ENCODE peak calls at places on chromosomes 16 and 17, in eight cellular contexts. Y is EL, P is endothelial cell, K is fibroblast of pulmonary artery, A is BJ, J is fibroblast of mammary gland, M is uterus, I is hepatic stellate cell. V is an unnamed sample.

GRCh38 chr16:56927471-56927870 is 4.5 kb upstream of the HERPUD1 start:
- DNase-seq in P (no peak), K (no peak), M (no peak), J (no peak), I (no peak), A (no peak), Y (no peak), V (no peak)

GRCh38 chr17:64499805-64500486 is 3.1 kb upstream of the POLG2 start:
- DNase-seq in K (no peak), A (no peak), M (no peak), J (peak; percentile 39), I (no peak), Y (peak; percentile 44), P (no peak), V (no peak)

GRCh38 chr16:15811778-15812750 is 44.8 kb downstream of the MYH11 start:
- DNase-seq in Y (peak; percentile 90), M (no peak), J (peak; percentile 48), P (no peak), A (peak; percentile 98), I (peak; percentile 89), K (peak; percentile 89), V (no peak)

GRCh38 chr16:69932228-69932627 is 18.9 kb upstream of the CLEC18A start:
- DNase-seq in I (no peak), K (no peak), M (no peak), P (no peak), A (no peak), Y (no peak), J (no peak), V (no peak)

GRCh38 chr17:17815436-17816200 is 21.2 kb downstream of the SREBF1 start:
- DNase-seq in K (no peak), P (no peak), J (no peak), A (no peak), I (no peak), Y (no peak), M (no peak), V (no peak)

GRCh38 chr16:2785101-2785991 is 2.0 kb downstream of the PRSS33 start:
- DNase-seq in I (no peak), A (no peak), J (no peak), Y (no peak), K (no peak), M (no peak), P (no peak), V (peak; percentile 36)

GRCh38 chr17:2854662-2855061 is 58.4 kb downstream of the RAP1GAP2 start:
- DNase-seq in M (no peak), A (no peak), Y (peak; percentile 29), J (peak; percentile 5), I (no peak), P (peak; percentile 13), K (no peak), V (no peak)

GRCh38 chr16:73020409-73020884 is 27.5 kb downstream of the ZFHX3 start:
- DNase-seq in P (no peak), M (no peak), Y (peak; percentile 96), A (no peak), I (peak; percentile 86), J (peak; percentile 99), K (peak; percentile 91), V (no peak)

GRCh38 chr17:40810505-40810904 is 10.7 kb upstream of the KRT28 start:
- DNase-seq in Y (peak; percentile 73), A (no peak), J (no peak), P (no peak), I (peak; percentile 32), M (no peak), K (peak; percentile 8), V (no peak)

GRCh38 chr17:62822080-62822904 is 14.2 kb upstream of the MARCHF10 start:
- DNase-seq in P (no peak), J (no peak), K (peak; percentile 79), I (no peak), A (no peak), M (no peak), Y (no peak), V (no peak)

GRCh38 chr17:79565606-79566250 is 45.1 kb downstream of the RBFOX3 start:
- DNase-seq in P (no peak), K (no peak), Y (no peak), I (no peak), M (no peak), A (no peak), J (no peak), V (no peak)

GRCh38 chr17:76995352-76996105 is 127.3 kb downstream of the MGAT5B start:
- DNase-seq in I (no peak), K (no peak), A (no peak), J (no peak), M (no peak), P (no peak), Y (no peak), V (peak; percentile 42)

GRCh38 chr16:11138026-11138768 is 117.8 kb downstream of the SOCS1 start:
- DNase-seq in P (no peak), M (no peak), A (no peak), K (no peak), I (no peak), Y (no peak), J (no peak), V (no peak)

GRCh38 chr16:54418903-54419302 is 132.3 kb upstream of the IRX3 start:
- DNase-seq in K (no peak), P (no peak), A (no peak), Y (no peak), I (no peak), J (no peak), M (no peak), V (no peak)

GRCh38 chr17:77424585-77425344 is 284.0 kb downstream of the SEC14L1 start:
- DNase-seq in Y (peak; percentile 96), I (peak; percentile 87), A (no peak), J (peak; percentile 98), M (peak; percentile 94), P (peak; percentile 55), K (peak; percentile 99), V (no peak)

GRCh38 chr17:73998246-73999220 is 204.9 kb upstream of the RPL38 start:
- DNase-seq in K (no peak), A (no peak), M (peak; percentile 17), P (peak; percentile 80), I (peak; percentile 9), J (peak; percentile 17), Y (no peak), V (peak; percentile 88)